ENCODE peak calls at places on chromosomes 6 and 20, in ten cellular contexts. B is HCT116, R is transverse colon, E is upper lobe of left lung, I is GM23338, D is Panc1, K is breast epithelium, Y is HL-60, Q is SK-N-SH, W is SK-N-MC. N is an unnamed sample.
A peak's percentile ranks its signal among the peaks of the same experiment; 100 is the strongest.

GRCh38 chr6:15423286-15423957 is 177.6 kb downstream of the JARID2 start:
- DNase-seq in D (no peak), I (no peak), Q (no peak), E (no peak), B (no peak), Y (no peak), K (no peak), R (no peak), W (no peak), N (no peak)

GRCh38 chr6:75963569-75963968 is 108.9 kb downstream of the IMPG1 start:
- DNase-seq in Y (no peak), Q (no peak), D (no peak), K (no peak), E (no peak), R (no peak), W (no peak), I (peak; percentile 21), B (no peak), N (no peak)

GRCh38 chr6:106421491-106421890 is 61.0 kb downstream of the CRYBG1 start:
- DNase-seq in W (no peak), I (no peak), E (no peak), B (no peak), R (no peak), K (no peak), D (no peak), Q (no peak), Y (no peak), N (no peak)

GRCh38 chr6:113994934-113995342 is 24.0 kb upstream of the HDAC2 start:
- DNase-seq in I (peak; percentile 81), E (no peak), K (no peak), B (peak; percentile 88), W (peak; percentile 80), Y (peak; percentile 69), D (peak; percentile 92), R (peak; percentile 18), Q (peak; percentile 44), N (peak; percentile 87)

GRCh38 chr6:87391334-87391733 is 16.4 kb upstream of the CFAP206 start:
- DNase-seq in D (no peak), B (peak; percentile 19), Y (peak; percentile 56), Q (peak; percentile 56), R (no peak), W (no peak), K (no peak), I (peak; percentile 81), E (no peak), N (peak; percentile 52)

GRCh38 chr6:142301421-142302391 is at the start of gene ADGRG6:
- DNase-seq in Q (peak; percentile 26), R (peak; percentile 55), D (no peak), K (no peak), W (no peak), E (peak; percentile 92), B (peak; percentile 57), Y (peak; percentile 65), I (peak; percentile 87), N (peak; percentile 82)

GRCh38 chr6:20306491-20306890 is 94.2 kb upstream of the MBOAT1 start:
- DNase-seq in R (no peak), W (no peak), I (peak; percentile 59), E (no peak), Q (no peak), B (no peak), Y (no peak), D (no peak), K (no peak), N (no peak)

GRCh38 chr6:39214846-39215639 is 14.2 kb downstream of the KCNK5 start:
- DNase-seq in E (no peak), B (no peak), I (no peak), W (no peak), D (no peak), R (peak; percentile 77), Y (no peak), K (no peak), Q (no peak), N (no peak)

GRCh38 chr6:122081921-122082320 is 317.5 kb upstream of the HSF2 start:
- DNase-seq in E (no peak), R (no peak), B (no peak), I (peak; percentile 64), D (no peak), K (no peak), Q (no peak), W (no peak), Y (no peak), N (no peak)

GRCh38 chr6:52407467-52407866 is 12.7 kb upstream of the EFHC1 start:
- DNase-seq in W (no peak), I (peak; percentile 75), Y (peak; percentile 42), K (no peak), E (no peak), D (no peak), B (no peak), Q (peak; percentile 65), R (no peak), N (peak; percentile 68)

DNA sequence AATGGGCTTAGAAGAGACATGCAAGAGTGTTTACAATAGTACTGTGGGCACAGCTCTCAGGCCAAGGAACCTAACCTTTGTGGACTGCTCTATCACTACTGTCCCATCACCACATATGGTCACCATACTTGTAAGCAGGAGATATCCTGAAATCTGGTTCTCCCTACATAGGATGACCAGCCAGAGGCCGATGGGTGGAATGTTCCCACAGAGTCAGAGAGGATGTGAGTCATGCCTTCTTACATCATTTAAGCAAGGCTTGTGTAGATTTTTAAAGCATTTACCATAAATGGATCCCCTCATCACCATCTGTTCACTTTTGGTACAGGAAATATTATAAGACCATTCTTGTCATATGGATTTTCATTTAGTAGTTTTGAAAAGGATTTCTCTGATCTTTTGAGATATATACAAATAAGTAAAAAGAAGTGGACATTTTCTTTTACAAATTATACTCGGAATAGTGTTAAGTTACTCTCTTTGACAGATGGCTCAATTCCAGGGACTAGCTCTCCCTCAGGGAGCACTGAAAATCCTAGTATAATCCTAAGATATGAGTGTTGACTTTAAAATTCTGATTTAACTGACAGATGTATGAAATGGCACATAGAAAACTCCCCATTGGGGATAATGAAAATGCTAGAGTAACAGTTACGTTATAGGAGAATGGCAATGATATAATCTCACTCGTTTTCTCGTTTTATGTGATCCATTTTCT is 6.6 kb downstream of the HTR1B start:
- DNase-seq in I (no peak), Y (no peak), E (no peak), R (no peak), B (peak; percentile 65), D (no peak), K (no peak), W (no peak), Q (no peak), N (peak; percentile 12)
- TF ChIP-seq POLR2AphosphoS5 in I (no peak), Y (no peak), E (no peak), R (no peak), B (no peak), D (no peak), K (no peak), W (no peak), Q (peak; percentile 56), N (no peak)

DNA sequence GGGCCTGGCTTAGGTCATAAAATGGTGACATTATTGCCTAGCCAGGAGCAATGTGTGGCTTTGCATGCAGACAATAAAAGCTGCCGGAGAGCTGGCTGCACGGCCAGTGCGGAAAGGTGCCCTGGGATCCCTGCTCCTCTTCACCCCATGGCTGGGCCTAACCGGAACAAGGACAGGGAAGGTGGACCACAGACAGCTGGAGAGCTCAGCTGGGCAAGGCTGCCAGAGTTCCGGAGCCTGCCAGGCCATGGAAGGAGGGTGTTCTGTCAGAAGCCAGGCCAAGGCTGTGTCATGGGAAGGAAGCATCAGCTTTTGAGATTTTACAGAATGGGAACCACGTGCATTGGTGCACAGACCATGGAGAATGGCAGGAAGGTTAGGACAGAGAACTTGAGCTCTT is 25.0 kb downstream of the MAP1LC3A start:
- DNase-seq in R (peak; percentile 31), Y (no peak), B (no peak), E (no peak), I (no peak), K (no peak), W (no peak), Q (no peak), D (no peak), N (no peak)
- TF ChIP-seq POLR2AphosphoS5 in R (no peak), Y (no peak), B (no peak), E (no peak), I (no peak), K (no peak), W (no peak), Q (no peak), D (no peak), N (no peak)

DNA sequence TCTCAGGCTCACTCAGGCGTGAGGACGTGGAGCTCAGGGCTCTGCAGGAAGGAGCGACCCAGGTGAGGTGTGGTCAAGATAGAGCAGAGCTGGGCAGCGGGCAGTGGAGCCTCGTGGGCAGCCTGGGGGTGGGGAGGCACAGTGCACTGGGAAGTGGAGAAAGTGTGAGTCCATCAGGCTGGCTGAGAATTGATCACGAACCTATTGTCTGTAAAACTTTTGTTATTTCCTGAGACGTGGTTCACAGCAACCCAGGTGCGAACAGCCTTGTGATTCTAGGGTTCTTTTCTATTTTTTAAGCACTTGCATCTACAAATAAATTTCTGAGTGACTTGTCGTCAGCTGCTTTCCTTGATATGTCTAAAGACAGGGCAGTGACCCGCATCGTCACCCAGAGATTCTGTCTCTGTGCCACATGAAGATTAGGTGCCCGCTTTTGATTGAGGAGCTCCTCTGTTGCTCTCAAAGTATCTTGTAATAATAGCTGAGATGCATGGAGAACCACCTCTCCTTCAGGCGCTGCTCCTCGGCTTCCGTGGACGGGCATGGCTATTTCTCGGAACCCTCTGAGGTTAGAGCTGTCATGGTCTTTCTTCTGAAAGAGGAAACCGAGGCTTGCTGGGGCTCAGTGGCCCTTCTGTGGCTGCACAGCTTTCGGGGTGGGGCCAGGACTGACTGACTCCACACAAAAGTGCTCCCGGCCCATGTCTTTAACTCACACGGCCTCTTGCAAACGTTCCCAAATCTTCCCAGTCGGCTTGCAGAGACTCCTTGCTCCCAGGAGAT is 662 bp upstream of the CCR6 start:
- DNase-seq in E (peak; percentile 38), D (no peak), Q (no peak), K (no peak), I (no peak), Y (no peak), W (no peak), B (no peak), R (no peak), N (no peak)
- TF ChIP-seq POLR2AphosphoS5 in E (no peak), D (no peak), Q (no peak), K (no peak), I (no peak), Y (no peak), W (no peak), B (no peak), R (no peak), N (no peak)

DNA sequence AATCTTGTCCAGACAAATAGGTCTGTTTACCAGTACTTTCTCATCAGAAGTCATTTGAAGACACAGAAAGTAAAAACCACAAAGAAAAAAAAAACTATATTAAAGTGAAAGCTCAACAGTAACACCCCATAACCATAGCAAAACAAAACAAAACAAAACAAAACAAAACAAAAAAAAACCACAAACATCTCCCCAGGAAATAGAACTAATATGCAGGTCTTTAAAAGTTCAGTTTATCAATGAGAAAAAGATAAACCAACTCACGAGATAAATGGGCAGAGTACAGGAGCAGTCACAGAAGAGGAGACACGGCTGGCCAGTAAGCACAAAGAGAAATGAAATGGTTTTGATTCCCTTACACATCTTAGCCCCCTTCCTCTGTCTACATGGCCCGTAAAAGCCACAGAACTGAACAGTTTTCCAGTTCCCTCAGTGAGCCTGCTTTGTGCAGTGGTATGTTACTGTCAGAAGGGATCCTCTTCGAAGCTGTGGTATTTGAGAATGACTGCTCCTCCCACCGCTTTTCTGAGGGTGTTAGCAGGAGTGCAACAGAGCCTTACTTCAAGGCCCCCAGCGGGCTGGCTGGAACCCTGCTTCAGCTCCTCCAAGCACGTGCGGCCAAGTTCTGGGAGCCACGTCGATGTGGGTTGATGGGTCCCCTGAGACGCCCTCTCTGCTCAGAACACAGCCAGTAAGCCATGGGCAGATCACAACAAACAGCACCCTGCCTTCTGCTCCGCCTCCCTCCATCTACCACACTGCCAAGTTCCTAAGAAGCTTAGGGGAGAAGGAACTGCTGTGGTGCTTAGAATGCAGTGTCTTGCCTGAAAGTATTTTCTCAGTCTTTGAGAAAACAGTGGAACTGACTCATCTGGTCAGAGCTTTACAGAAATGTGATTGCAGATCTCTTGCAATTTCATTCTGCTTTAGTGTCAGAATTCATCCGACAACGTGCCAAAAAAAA is 14.0 kb downstream of the UST start:
- DNase-seq in E (peak; percentile 38), W (peak; percentile 60), R (peak; percentile 51), D (no peak), Q (no peak), Y (peak; percentile 34), K (peak; percentile 30), I (peak; percentile 68), B (no peak), N (no peak)
- TF ChIP-seq POLR2AphosphoS5 in E (no peak), W (peak; percentile 44), R (no peak), D (no peak), Q (no peak), Y (no peak), K (peak; percentile 11), I (no peak), B (no peak), N (no peak)